ENCODE peak calls at places on chromosomes 4 and X, in six cellular contexts. G is fibroblast of pulmonary artery, H is mammary epithelial cell, K is mucosa of descending colon, N is tibial artery, J is HCT116. X is an unnamed sample.

GRCh38 chrX:15376956-15377355 is 7.3 kb downstream of the VEGFD start:
- DNase-seq in G (no peak), K (no peak), H (no peak), J (no peak), N (no peak), X (no peak)

GRCh38 chr4:87492617-87493016 is 36.6 kb downstream of the SPARCL1 start:
- DNase-seq in G (peak; percentile 67), N (peak; percentile 80), K (no peak), J (no peak), H (no peak), X (no peak)

GRCh38 chr4:137474711-137475301 is 57.5 kb downstream of the PCDH18 start:
- DNase-seq in K (no peak), G (peak; percentile 75), N (no peak), J (no peak), H (no peak), X (no peak)

GRCh38 chrX:97401154-97401553 is 517.4 kb downstream of the RPA4 start:
- DNase-seq in N (no peak), K (no peak), H (no peak), G (no peak), J (no peak), X (no peak)

GRCh38 chrX:12396584-12396983 is 258.3 kb downstream of the FRMPD4 start:
- DNase-seq in G (no peak), J (no peak), K (no peak), H (no peak), N (no peak), X (no peak)

GRCh38 chrX:74931214-74931613 is 6.0 kb upstream of the NEXMIF start:
- DNase-seq in J (no peak), H (no peak), G (no peak), K (no peak), N (no peak), X (no peak)

GRCh38 chr4:22483551-22483981 is 32.3 kb downstream of the ADGRA3 start:
- DNase-seq in K (no peak), H (peak; percentile 82), G (peak; percentile 40), J (no peak), N (no peak), X (no peak)

GRCh38 chr4:52588097-52588496 is 71.0 kb downstream of the USP46 start:
- DNase-seq in K (peak; percentile 36), J (peak; percentile 12), H (no peak), N (no peak), G (peak; percentile 23), X (no peak)

GRCh38 chrX:136321532-136321931 is 20.8 kb downstream of the ADGRG4 start:
- DNase-seq in J (no peak), H (no peak), N (no peak), K (no peak), G (no peak), X (no peak)

GRCh38 chr4:772118-772517 is 53.8 kb downstream of the CPLX1 start:
- DNase-seq in G (no peak), J (no peak), N (no peak), H (no peak), K (no peak), X (no peak)

GRCh38 chr4:1502976-1503375 is 96.7 kb upstream of the NKX1-1 start:
- DNase-seq in H (no peak), N (peak; percentile 61), K (peak; percentile 20), J (no peak), G (no peak), X (no peak)

GRCh38 chrX:17559728-17560379 is 177.4 kb upstream of the SCML1 start:
- DNase-seq in H (peak; percentile 78), J (peak; percentile 42), G (peak; percentile 65), N (peak; percentile 66), K (no peak), X (no peak)

GRCh38 chr4:159273841-159274240 is 171.0 kb downstream of the RAPGEF2 start:
- DNase-seq in J (no peak), K (peak; percentile 23), H (no peak), N (no peak), G (no peak), X (no peak)

GRCh38 chr4:26412381-26413372 is 77.6 kb downstream of the CCKAR start:
- DNase-seq in K (peak; percentile 33), N (no peak), J (no peak), H (no peak), G (no peak), X (peak; percentile 60)

GRCh38 chr4:56260320-56260719 is 127.0 kb downstream of the AASDH start:
- DNase-seq in H (no peak), K (no peak), G (no peak), N (no peak), J (no peak), X (no peak)

GRCh38 chr4:147640331-147640730 is 23.1 kb downstream of the TMEM184C start:
- DNase-seq in N (no peak), H (no peak), K (no peak), J (no peak), G (no peak), X (no peak)

GRCh38 chrX:153641575-153642312 is 5.3 kb upstream of the DUSP9 start:
- DNase-seq in N (no peak), G (no peak), K (no peak), H (no peak), J (no peak), X (no peak)

GRCh38 chrX:78839711-78840110 is 92.2 kb downstream of the LPAR4 start:
- DNase-seq in G (no peak), H (peak; percentile 0), N (no peak), K (no peak), J (no peak), X (no peak)

GRCh38 chr4:42401171-42401570 is 3.9 kb downstream of the SHISA3 start:
- DNase-seq in K (no peak), G (no peak), N (no peak), J (no peak), H (no peak), X (peak; percentile 17)

GRCh38 chrX:46376246-46376885 is 168.9 kb downstream of the ZNF674 start:
- DNase-seq in J (peak; percentile 56), N (no peak), H (peak; percentile 61), G (peak; percentile 70), K (no peak), X (no peak)

GRCh38 chrX:48972214-48973164 is 845 bp upstream of the KCND1 start:
- DNase-seq in N (peak; percentile 66), G (peak; percentile 57), H (no peak), J (peak; percentile 10), K (peak; percentile 35), X (peak; percentile 47)
- H3K4me3 ChIP-seq in N (peak overlapping the region; percentile 41), G (peak overlapping the region; percentile 51), H (peak overlapping the region; percentile 18), J (no peak overlapping the region), K (no peak overlapping the region), X (peak overlapping the region; percentile 23)

GRCh38 chr4:19496752-19497151 is 755.0 kb upstream of the SLIT2 start:
- DNase-seq in J (no peak), K (no peak), H (no peak), G (no peak), N (no peak), X (no peak)

GRCh38 chr4:19497692-19498091 is 754.0 kb upstream of the SLIT2 start:
- DNase-seq in H (no peak), N (no peak), G (no peak), K (no peak), J (no peak), X (no peak)

GRCh38 chr4:19492611-19493010 is 759.1 kb upstream of the SLIT2 start:
- DNase-seq in G (peak; percentile 29), N (no peak), H (no peak), J (no peak), K (no peak), X (no peak)

GRCh38 chr4:19494958-19495357 is 756.7 kb upstream of the SLIT2 start:
- DNase-seq in K (no peak), G (no peak), N (no peak), H (no peak), J (no peak), X (no peak)
- TF ChIP-seq CTCF in K (no peak), G (no peak), N (no peak), H (no peak), J (no peak), X (no peak)

GRCh38 chr4:92234393-92235176 is 69.2 kb upstream of the GRID2 start:
- DNase-seq in G (peak; percentile 100), J (peak; percentile 7), N (no peak), K (no peak), H (peak; percentile 94), X (no peak)
- H3K4me3 ChIP-seq in G (no peak overlapping the region), J (no peak overlapping the region), N (no peak overlapping the region), K (no peak overlapping the region), H (peak overlapping the region; percentile 4), X (no peak overlapping the region)

GRCh38 chrX:88603237-88603636 is 143.8 kb upstream of the CPXCR1 start:
- DNase-seq in K (no peak), G (no peak), J (no peak), N (no peak), H (no peak), X (no peak)
- TF ChIP-seq CTCF in K (no peak), G (no peak), J (no peak), N (no peak), H (no peak), X (no peak)

GRCh38 chr4:14165253-14165942 is 537.9 kb upstream of the BOD1L1 start:
- DNase-seq in G (no peak), K (no peak), N (no peak), H (no peak), J (no peak), X (no peak)

GRCh38 chr4:14169460-14169859 is 541.9 kb upstream of the BOD1L1 start:
- DNase-seq in J (no peak), H (peak; percentile 78), G (peak; percentile 32), N (no peak), K (no peak), X (no peak)

GRCh38 chr4:14167876-14168510 is 540.5 kb upstream of the BOD1L1 start:
- DNase-seq in N (no peak), G (peak; percentile 49), J (no peak), H (peak; percentile 84), K (no peak), X (no peak)

DNA sequence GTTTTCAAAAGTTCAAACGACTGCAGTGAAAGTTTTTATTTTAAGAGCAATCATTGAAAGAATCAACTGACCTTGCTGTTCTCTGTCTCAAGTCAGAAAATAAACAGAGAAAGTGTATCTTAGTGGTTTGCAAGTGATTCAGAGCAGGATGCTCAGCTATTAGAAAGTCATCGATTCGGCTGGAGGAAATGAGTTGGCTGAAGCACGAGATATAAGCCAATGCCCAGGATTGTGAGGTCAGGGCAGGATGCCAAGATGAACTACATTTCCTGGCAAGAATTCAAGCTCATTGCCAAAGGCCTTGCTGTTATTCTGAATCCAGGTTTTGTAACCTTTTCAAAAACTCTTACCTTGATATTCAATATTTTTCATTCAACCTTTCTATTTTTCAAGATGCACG is 541.4 kb upstream of the BOD1L1 start:
- DNase-seq in J (no peak), H (peak; percentile 96), K (no peak), N (no peak), G (peak; percentile 86), X (peak; percentile 81)
- H3K4me3 ChIP-seq in J (no peak overlapping the region), H (no peak overlapping the region), K (no peak overlapping the region), N (no peak overlapping the region), G (no peak overlapping the region), X (no peak overlapping the region)